ENCODE peak calls at places on chromosomes 12 and 14, in nine cellular contexts. K is WERI-Rb-1, C is endodermal cell, Y is AG10803, J is epithelial cell of proximal tubule, Z is hepatocyte, R is cardiac muscle cell, W is brain microvascular endothelial cell, O is tibial artery. N is an unnamed sample.

GRCh38 chr14:64421166-64421565 is 33.0 kb downstream of the MTHFD1 start:
- DNase-seq in K (no peak), C (no peak), Y (peak), J (no peak), Z (no peak), R (peak), W (peak), O (no peak), N (peak)

GRCh38 chr12:94670885-94671284 is 20.5 kb upstream of the TMCC3 start:
- DNase-seq in K (no peak), C (peak), Y (no peak), J (no peak), Z (no peak), R (peak), W (no peak), O (no peak), N (no peak)

GRCh38 chr12:48126953-48127630 is 7.9 kb downstream of the PFKM start:
- DNase-seq in K (no peak), C (no peak), Y (no peak), J (no peak), Z (no peak), R (no peak), W (no peak), O (no peak), N (no peak)

GRCh38 chr12:113142173-113142885 is 6.8 kb upstream of the RASAL1 start:
- DNase-seq in K (no peak), C (peak), Y (no peak), J (no peak), Z (no peak), R (no peak), W (no peak), O (peak), N (no peak)

GRCh38 chr14:61511558-61511924 is 183.8 kb upstream of the HIF1A start:
- DNase-seq in K (no peak), C (peak), Y (peak), J (peak), Z (no peak), R (no peak), W (no peak), O (no peak), N (no peak)

GRCh38 chr12:56931474-56931978 is 2.7 kb downstream of the SDR9C7 start:
- DNase-seq in K (peak), C (no peak), Y (peak), J (no peak), Z (peak), R (peak), W (peak), O (no peak), N (peak)

GRCh38 chr12:107616941-107617340 is 68.7 kb upstream of the PWP1 start:
- DNase-seq in K (no peak), C (no peak), Y (no peak), J (no peak), Z (no peak), R (no peak), W (no peak), O (no peak), N (no peak)

GRCh38 chr12:104859144-104859543 is 98.9 kb downstream of the SLC41A2 start:
- DNase-seq in K (no peak), C (no peak), Y (peak), J (peak), Z (no peak), R (no peak), W (no peak), O (no peak), N (peak)

GRCh38 chr14:101564819-101565698 is 3.8 kb downstream of the DIO3 start:
- DNase-seq in K (no peak), C (peak), Y (no peak), J (no peak), Z (no peak), R (no peak), W (no peak), O (no peak), N (no peak)
- H3K4me3 ChIP-seq in K (no peak), C (peak), Y (no peak), J (no peak), Z (no peak), R (peak), W (no peak), O (peak), N (no peak)

DNA sequence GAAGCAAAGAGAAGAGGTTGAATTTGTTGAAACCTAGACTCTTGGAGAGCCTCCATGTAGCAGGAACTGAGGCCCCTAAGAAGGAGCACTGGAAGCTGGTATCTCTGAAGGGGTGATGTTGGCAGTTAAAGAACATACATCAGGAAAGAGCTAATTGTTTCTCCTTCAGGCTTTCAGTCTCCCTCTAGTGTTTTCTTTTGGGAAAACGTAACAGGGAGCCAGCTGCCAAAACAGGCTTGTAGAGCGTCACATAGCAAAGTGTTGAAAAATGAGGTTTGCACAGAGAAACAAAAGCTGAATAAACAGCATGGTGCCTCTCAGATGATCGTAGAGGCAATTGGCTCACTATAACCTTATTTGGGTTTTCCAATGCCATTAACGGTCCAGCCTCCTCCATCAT is 46.9 kb upstream of the CAND1 start:
- DNase-seq in K (no peak), C (peak), Y (peak), J (no peak), Z (peak), R (peak), W (peak), O (no peak), N (peak)
- TF ChIP-seq CTCF in K (peak), C (peak), Y (peak), J (peak), Z (peak), R (peak), W (peak), O (no peak), N (peak)

DNA sequence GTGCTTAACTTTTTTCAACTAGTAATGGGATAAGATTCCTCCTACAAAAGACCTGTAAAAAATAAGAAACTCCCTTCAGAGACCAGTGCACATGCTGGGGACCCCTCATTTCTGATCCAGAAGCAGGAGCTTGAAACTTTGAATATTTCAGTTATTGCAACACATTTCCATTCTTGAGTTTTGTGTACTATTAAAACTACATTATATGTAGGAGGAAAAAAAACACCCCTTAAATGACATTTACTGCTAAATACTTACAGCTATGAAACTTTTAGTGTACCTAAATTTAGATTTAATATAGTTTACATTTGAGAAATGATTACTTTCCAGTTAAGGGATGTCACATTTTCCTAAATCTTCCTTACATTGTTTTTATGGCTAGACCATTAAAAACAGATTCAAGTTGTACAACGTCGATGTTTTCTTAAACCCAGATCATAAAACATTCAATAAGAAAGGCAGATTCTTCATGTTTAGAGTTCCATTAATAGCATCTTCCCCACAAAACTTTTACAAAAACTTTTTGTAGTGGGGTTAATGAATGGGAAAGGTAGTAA is 4.1 kb downstream of the LRIG3 start:
- DNase-seq in K (no peak), C (no peak), Y (no peak), J (no peak), Z (no peak), R (no peak), W (no peak), O (no peak), N (no peak)
- H3K4me3 ChIP-seq in K (no peak), C (peak), Y (peak), J (peak), Z (peak), R (peak), W (peak), O (peak), N (peak)

GRCh38 chr12:119642986-119643385 is 24.9 kb upstream of the PRKAB1 start:
- DNase-seq in K (no peak), C (peak), Y (no peak), J (no peak), Z (no peak), R (no peak), W (no peak), O (no peak), N (no peak)
- TF ChIP-seq CTCF in K (peak), C (peak), Y (no peak), J (peak), Z (no peak), R (peak), W (peak), O (no peak), N (peak)

DNA sequence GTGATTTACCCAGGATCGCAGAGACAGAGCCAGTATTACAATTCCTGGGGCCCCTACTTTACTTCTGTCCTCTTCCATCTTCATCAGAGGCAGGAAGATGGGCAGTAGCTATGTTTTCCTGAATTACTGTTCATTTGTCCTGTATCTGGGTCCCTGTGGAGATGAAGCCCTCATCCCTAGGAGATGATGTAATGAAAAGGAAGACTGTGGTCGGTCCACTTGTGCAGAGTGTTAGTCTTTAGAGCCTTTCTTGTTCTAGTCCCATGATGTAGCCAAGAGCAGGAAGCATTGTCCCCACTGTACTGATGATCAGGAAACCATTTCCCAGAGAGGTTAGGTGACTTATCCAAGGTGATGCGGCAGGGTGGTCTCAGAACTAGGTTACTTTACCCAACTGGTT is 2.6 kb downstream of the CD9 start:
- DNase-seq in K (no peak), C (no peak), Y (no peak), J (no peak), Z (no peak), R (no peak), W (no peak), O (no peak), N (no peak)
- H3K4me3 ChIP-seq in K (no peak), C (no peak), Y (no peak), J (no peak), Z (no peak), R (no peak), W (no peak), O (peak), N (no peak)

GRCh38 chr14:89337912-89338311 is 79.1 kb downstream of the FOXN3 start:
- DNase-seq in K (no peak), C (no peak), Y (peak), J (no peak), Z (no peak), R (peak), W (no peak), O (peak), N (no peak)

GRCh38 chr14:89339579-89339978 is 77.5 kb downstream of the FOXN3 start:
- DNase-seq in K (no peak), C (no peak), Y (no peak), J (no peak), Z (no peak), R (no peak), W (no peak), O (no peak), N (no peak)

GRCh38 chr14:89337161-89337560 is 79.9 kb downstream of the FOXN3 start:
- DNase-seq in K (no peak), C (no peak), Y (no peak), J (no peak), Z (no peak), R (no peak), W (no peak), O (no peak), N (no peak)

GRCh38 chr14:89339158-89339557 is 77.9 kb downstream of the FOXN3 start:
- DNase-seq in K (no peak), C (no peak), Y (no peak), J (no peak), Z (no peak), R (no peak), W (no peak), O (no peak), N (no peak)

DNA sequence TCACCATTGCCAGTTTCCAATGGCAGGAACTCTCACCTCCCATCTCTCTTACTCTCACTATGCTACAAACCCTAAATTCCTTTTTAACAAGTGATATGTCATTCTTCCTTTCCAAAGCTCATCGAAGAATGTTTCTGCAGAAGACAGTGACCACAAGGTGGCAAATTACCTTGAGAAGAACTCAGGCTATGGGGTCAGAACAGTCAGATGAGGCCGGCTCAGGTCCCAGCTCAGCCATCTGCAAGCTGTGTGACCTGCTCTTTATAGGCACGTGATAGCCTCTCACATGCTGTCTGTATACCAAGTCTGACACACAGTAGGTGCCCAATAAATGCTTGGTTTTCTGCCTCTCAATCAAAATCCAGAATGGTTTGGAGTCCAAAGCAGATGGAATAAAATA is 80.7 kb downstream of the FOXN3 start:
- DNase-seq in K (peak), C (no peak), Y (no peak), J (no peak), Z (no peak), R (no peak), W (no peak), O (no peak), N (no peak)
- TF ChIP-seq CTCF in K (peak), C (peak), Y (no peak), J (peak), Z (no peak), R (no peak), W (no peak), O (no peak), N (no peak)

GRCh38 chr14:26939756-26940155 is 341.9 kb upstream of the NOVA1 start:
- DNase-seq in K (no peak), C (no peak), Y (no peak), J (no peak), Z (no peak), R (no peak), W (no peak), O (no peak), N (no peak)
- H3K4me3 ChIP-seq in K (no peak), C (no peak), Y (no peak), J (no peak), Z (no peak), R (no peak), W (no peak), O (no peak), N (no peak)

GRCh38 chr12:6354539-6355393 is 12.9 kb upstream of the TNFRSF1A start:
- DNase-seq in K (no peak), C (peak), Y (no peak), J (no peak), Z (no peak), R (no peak), W (no peak), O (no peak), N (no peak)

GRCh38 chr12:6352198-6353173 is 10.6 kb upstream of the TNFRSF1A start:
- DNase-seq in K (peak), C (no peak), Y (no peak), J (no peak), Z (no peak), R (no peak), W (no peak), O (no peak), N (no peak)

GRCh38 chr12:6358886-6359285 is 16.5 kb downstream of the SCNN1A start:
- DNase-seq in K (no peak), C (no peak), Y (no peak), J (no peak), Z (no peak), R (no peak), W (no peak), O (no peak), N (no peak)

GRCh38 chr12:6356374-6356820 is 14.5 kb upstream of the TNFRSF1A start:
- DNase-seq in K (no peak), C (no peak), Y (no peak), J (no peak), Z (no peak), R (no peak), W (no peak), O (no peak), N (no peak)

GRCh38 chr12:6355491-6356373 is 13.9 kb upstream of the TNFRSF1A start:
- DNase-seq in K (no peak), C (peak), Y (no peak), J (no peak), Z (no peak), R (no peak), W (no peak), O (no peak), N (no peak)
- TF ChIP-seq CTCF in K (peak), C (peak), Y (no peak), J (no peak), Z (no peak), R (no peak), W (peak), O (no peak), N (no peak)

GRCh38 chr12:42511656-42512055 is 77.9 kb downstream of the PRICKLE1 start:
- DNase-seq in K (no peak), C (no peak), Y (no peak), J (no peak), Z (no peak), R (no peak), W (no peak), O (no peak), N (no peak)

GRCh38 chr12:42510823-42511222 is 78.7 kb downstream of the PRICKLE1 start:
- DNase-seq in K (no peak), C (peak), Y (no peak), J (no peak), Z (no peak), R (no peak), W (no peak), O (no peak), N (no peak)

GRCh38 chr12:42507031-42507430 is 82.5 kb downstream of the PRICKLE1 start:
- DNase-seq in K (no peak), C (no peak), Y (no peak), J (no peak), Z (no peak), R (no peak), W (no peak), O (no peak), N (no peak)

GRCh38 chr12:42507589-42507988 is 82.0 kb downstream of the PRICKLE1 start:
- DNase-seq in K (no peak), C (no peak), Y (no peak), J (no peak), Z (no peak), R (no peak), W (no peak), O (no peak), N (no peak)

GRCh38 chr12:42508913-42509312 is 80.6 kb downstream of the PRICKLE1 start:
- DNase-seq in K (no peak), C (no peak), Y (no peak), J (no peak), Z (peak), R (no peak), W (no peak), O (no peak), N (no peak)
- H3K4me3 ChIP-seq in K (no peak), C (no peak), Y (no peak), J (no peak), Z (no peak), R (no peak), W (no peak), O (no peak), N (no peak)

GRCh38 chr12:43812926-43813325 is 6.8 kb upstream of the TWF1 start:
- DNase-seq in K (no peak), C (no peak), Y (no peak), J (no peak), Z (no peak), R (no peak), W (no peak), O (no peak), N (no peak)
- TF ChIP-seq CTCF in K (no peak), C (no peak), Y (no peak), J (no peak), Z (no peak), R (no peak), W (no peak), O (no peak), N (no peak)